ENCODE peak calls at places on chromosomes 6 and 20, in four cellular contexts. One of them, this sample, is unnamed.

GRCh38 chr6:82750570-82750969 is 315.1 kb downstream of the UBE3D start:
- DNase-seq in epithelial cell of esophagus: no peak
- DNase-seq in stomach: no peak
- DNase-seq in BE2C: no peak
- DNase-seq in this sample: peak

GRCh38 chr20:63025534-63026331 is 19.0 kb upstream of the BHLHE23 start:
- DNase-seq in BE2C: peak
- DNase-seq in epithelial cell of esophagus: peak
- DNase-seq in stomach: no peak
- DNase-seq in this sample: peak

GRCh38 chr6:134098276-134098675 is 45.9 kb upstream of the SLC2A12 start:
- DNase-seq in stomach: no peak
- DNase-seq in BE2C: no peak
- DNase-seq in epithelial cell of esophagus: no peak
- DNase-seq in this sample: no peak

GRCh38 chr6:40585218-40585617 is 1.9 kb downstream of the LRFN2 start:
- DNase-seq in BE2C: peak
- DNase-seq in stomach: no peak
- DNase-seq in epithelial cell of esophagus: no peak
- DNase-seq in this sample: no peak

GRCh38 chr6:166877906-166878305 is 78.4 kb downstream of the RNASET2 start:
- DNase-seq in BE2C: no peak
- DNase-seq in stomach: no peak
- DNase-seq in epithelial cell of esophagus: no peak
- DNase-seq in this sample: no peak

GRCh38 chr6:1942834-1943233 is 302.6 kb downstream of the GMDS start:
- DNase-seq in BE2C: no peak
- DNase-seq in stomach: no peak
- DNase-seq in epithelial cell of esophagus: no peak
- DNase-seq in this sample: no peak

GRCh38 chr6:51077967-51078518 is 259.4 kb downstream of the TFAP2B start:
- DNase-seq in stomach: no peak
- DNase-seq in epithelial cell of esophagus: no peak
- DNase-seq in BE2C: peak
- DNase-seq in this sample: no peak

GRCh38 chr20:50027611-50028105 is 44.9 kb downstream of the SNAI1 start:
- DNase-seq in epithelial cell of esophagus: peak
- DNase-seq in BE2C: peak
- DNase-seq in stomach: no peak
- DNase-seq in this sample: peak

GRCh38 chr6:148934956-148935355 is 188.1 kb downstream of the UST start:
- DNase-seq in stomach: no peak
- DNase-seq in BE2C: no peak
- DNase-seq in epithelial cell of esophagus: no peak
- DNase-seq in this sample: no peak

GRCh38 chr6:54286141-54286540 is 22.1 kb upstream of the TINAG start:
- DNase-seq in stomach: no peak
- DNase-seq in BE2C: no peak
- DNase-seq in epithelial cell of esophagus: peak
- DNase-seq in this sample: no peak

GRCh38 chr6:47308674-47309325 is 905 bp downstream of the TNFRSF21 start:
- DNase-seq in stomach: peak
- DNase-seq in epithelial cell of esophagus: peak
- DNase-seq in BE2C: peak
- DNase-seq in this sample: peak

DNA sequence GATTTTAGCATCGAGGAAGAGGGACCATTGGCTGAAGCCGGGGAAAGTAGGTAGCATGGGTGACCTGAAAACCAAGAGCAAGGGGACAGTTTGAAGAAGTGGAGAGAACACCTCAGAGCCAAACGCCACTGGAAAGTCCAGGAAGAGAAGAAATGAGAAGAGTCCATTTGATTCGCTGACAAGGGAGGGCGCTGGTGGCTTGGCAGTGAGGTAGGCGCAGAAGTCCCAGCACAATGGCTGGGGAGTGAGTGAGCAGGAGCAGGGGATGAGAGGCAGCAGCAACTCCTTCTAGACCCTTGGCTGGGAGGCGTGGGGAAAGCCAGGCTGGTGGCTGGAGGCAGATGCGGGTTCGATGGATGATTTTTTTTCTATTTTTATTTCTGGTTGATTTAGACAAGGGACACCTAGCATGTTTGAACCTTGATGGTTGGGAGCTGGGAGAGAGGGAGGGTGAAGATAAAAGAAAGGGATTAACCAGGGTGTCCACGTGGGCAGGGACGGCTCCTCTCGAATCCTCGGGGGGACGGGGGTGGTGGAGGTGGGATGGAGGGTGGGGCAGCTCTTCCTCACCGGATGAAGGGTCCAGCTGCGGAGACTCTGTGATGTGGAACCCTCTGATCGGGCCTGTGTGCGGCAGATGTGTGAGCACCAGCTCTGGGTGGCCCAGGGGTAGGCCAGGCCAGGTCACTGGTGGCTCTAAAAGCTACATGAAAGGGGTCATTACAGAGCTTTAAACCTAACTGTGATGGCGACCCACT is 164.2 kb downstream of the NFATC2 start:
- DNase-seq in epithelial cell of esophagus: no peak
- DNase-seq in BE2C: no peak
- DNase-seq in stomach: no peak
- DNase-seq in this sample: no peak
- TF ChIP-seq CTCF in epithelial cell of esophagus: peak
- TF ChIP-seq CTCF in BE2C: no peak
- TF ChIP-seq CTCF in stomach: no peak
- TF ChIP-seq CTCF in this sample: no peak

DNA sequence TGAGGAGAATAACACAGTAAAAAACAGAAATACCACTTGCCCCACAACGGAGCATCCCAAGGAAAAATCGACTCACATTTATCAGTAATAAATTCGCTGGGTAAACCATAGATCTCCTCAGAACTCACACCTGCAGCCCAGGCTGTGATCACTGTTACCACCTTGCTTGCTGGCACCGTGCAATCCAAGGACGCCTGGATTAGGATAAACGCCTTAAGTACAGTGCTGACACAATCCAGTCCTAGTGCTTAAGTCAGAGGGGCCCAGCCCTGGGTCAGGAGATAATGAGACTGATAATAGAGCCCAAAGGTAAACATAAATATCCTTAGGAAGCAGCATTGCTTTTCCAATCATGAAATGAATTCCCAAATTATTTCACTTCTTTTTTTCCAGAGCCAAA is 62.5 kb downstream of the EPB41L2 start:
- DNase-seq in stomach: no peak
- DNase-seq in epithelial cell of esophagus: no peak
- DNase-seq in BE2C: no peak
- DNase-seq in this sample: no peak
- H3K4me3 ChIP-seq in stomach: no peak
- H3K4me3 ChIP-seq in epithelial cell of esophagus: no peak
- H3K4me3 ChIP-seq in BE2C: no peak
- H3K4me3 ChIP-seq in this sample: no peak

DNA sequence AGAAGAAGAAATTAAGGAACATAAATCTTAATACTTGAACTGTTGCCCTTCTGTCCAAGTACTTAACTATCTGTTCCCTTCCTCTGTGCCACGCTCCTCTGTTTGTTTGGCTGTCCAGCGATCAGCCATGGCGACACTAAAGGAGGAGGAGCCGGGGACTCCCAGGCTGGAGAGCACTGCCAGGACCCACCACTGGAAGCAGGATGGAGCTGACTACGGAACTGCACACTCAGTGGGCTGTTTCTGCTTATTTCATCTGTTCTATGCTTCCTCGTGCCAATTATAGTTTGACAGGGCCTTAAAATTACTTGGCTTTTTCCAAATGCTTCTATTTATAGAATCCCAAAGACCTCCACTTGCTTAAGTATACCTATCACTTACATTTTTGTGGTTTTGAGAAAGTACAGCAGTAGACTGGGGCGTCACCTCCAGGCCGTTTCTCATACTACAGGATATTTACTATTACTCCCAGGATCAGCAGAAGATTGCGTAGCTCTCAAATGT is 17.1 kb downstream of the IRF4 start:
- DNase-seq in epithelial cell of esophagus: peak
- DNase-seq in BE2C: peak
- DNase-seq in stomach: no peak
- DNase-seq in this sample: peak
- TF ChIP-seq CTCF in epithelial cell of esophagus: peak
- TF ChIP-seq CTCF in BE2C: peak
- TF ChIP-seq CTCF in stomach: peak
- TF ChIP-seq CTCF in this sample: no peak

GRCh38 chr6:27553123-27553904 is 80.4 kb upstream of the ZNF184 start:
- DNase-seq in BE2C: peak
- DNase-seq in stomach: no peak
- DNase-seq in epithelial cell of esophagus: peak
- DNase-seq in this sample: peak
- H3K4me3 ChIP-seq in BE2C: peak
- H3K4me3 ChIP-seq in stomach: no peak
- H3K4me3 ChIP-seq in epithelial cell of esophagus: peak
- H3K4me3 ChIP-seq in this sample: peak

DNA sequence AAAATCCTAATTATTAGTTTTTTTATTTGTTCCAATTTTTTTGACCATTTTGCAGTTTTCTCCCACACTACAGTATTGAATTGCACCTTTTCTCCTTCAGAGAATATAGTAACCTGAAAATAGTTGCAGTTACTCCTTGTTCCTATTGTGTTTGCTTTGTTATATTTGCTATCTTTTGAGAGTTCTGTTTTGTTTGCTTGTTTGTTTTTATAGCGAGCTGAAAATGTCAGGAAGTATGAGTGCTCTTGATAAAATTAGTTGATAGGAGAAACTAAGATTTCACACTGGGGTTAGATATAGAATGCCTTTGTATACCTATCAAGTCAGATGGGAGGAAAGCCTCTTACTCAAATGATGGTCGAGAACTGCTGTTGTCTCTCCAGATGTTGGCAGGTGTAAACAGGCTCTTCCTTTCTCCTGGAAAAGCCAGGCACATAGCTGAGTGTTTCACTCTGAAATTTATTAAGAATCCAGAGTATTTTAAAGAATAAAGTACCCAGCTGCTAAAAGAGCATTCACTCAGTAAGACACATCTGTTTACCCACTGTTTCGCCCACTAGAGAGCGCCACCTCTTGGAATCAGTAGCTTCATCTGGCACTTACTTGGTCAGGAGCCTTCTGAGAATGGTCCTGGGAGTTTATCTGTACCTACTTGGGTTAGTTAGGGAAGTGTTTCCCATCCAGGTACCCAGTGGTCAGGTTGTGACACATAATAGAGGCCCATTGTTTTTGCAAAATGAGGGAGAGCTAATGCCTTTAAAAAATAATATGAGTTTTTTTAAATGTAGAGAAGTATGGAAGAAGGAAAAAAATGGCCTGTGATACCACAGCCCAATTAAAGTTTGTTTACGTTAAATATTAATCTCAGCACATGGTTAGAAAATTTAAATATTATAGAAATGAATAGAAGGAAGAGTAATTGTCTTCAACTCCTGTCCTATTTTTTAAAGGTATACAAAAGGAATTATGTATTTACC is 11.2 kb downstream of the NT5DC1 start:
- DNase-seq in stomach: peak
- DNase-seq in epithelial cell of esophagus: peak
- DNase-seq in BE2C: peak
- DNase-seq in this sample: peak
- TF ChIP-seq CTCF in stomach: no peak
- TF ChIP-seq CTCF in epithelial cell of esophagus: peak
- TF ChIP-seq CTCF in BE2C: peak
- TF ChIP-seq CTCF in this sample: peak

GRCh38 chr6:68651018-68651985 is 16.2 kb downstream of the ADGRB3 start:
- DNase-seq in BE2C: no peak
- DNase-seq in stomach: no peak
- DNase-seq in epithelial cell of esophagus: no peak
- DNase-seq in this sample: peak
- H3K4me3 ChIP-seq in BE2C: no peak
- H3K4me3 ChIP-seq in stomach: no peak
- H3K4me3 ChIP-seq in epithelial cell of esophagus: no peak
- H3K4me3 ChIP-seq in this sample: no peak

GRCh38 chr6:131258816-131259476 is 123.7 kb downstream of the AKAP7 start:
- DNase-seq in stomach: no peak
- DNase-seq in epithelial cell of esophagus: peak
- DNase-seq in BE2C: no peak
- DNase-seq in this sample: no peak

GRCh38 chr6:131257104-131257503 is 121.8 kb downstream of the AKAP7 start:
- DNase-seq in epithelial cell of esophagus: no peak
- DNase-seq in BE2C: no peak
- DNase-seq in stomach: no peak
- DNase-seq in this sample: no peak

GRCh38 chr6:131258010-131258652 is 122.9 kb downstream of the AKAP7 start:
- DNase-seq in stomach: no peak
- DNase-seq in BE2C: no peak
- DNase-seq in epithelial cell of esophagus: peak
- DNase-seq in this sample: no peak

GRCh38 chr6:131265939-131266338 is 130.7 kb downstream of the AKAP7 start:
- DNase-seq in epithelial cell of esophagus: no peak
- DNase-seq in BE2C: no peak
- DNase-seq in stomach: no peak
- DNase-seq in this sample: no peak

DNA sequence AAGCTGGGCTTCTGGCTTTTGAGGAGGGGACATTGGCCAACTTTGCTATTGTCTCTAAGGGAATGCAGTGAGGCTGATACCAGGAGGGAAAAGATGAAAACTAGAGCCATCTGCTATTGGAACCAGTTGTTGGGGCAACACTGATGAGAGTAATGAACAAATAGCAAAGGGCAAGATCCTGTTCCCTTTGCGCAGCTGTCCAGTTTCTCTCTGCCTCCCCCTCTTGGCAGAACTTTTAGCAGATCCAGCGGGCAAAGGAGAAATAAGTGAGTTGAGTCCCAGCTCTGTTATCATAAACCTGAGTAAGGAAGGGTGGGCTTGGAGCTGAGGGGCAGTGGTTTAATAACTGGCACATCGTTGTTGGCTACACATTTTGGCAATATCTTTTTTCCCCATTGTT is 126.8 kb downstream of the AKAP7 start:
- DNase-seq in BE2C: no peak
- DNase-seq in stomach: no peak
- DNase-seq in epithelial cell of esophagus: no peak
- DNase-seq in this sample: no peak
- TF ChIP-seq CTCF in BE2C: peak
- TF ChIP-seq CTCF in stomach: no peak
- TF ChIP-seq CTCF in epithelial cell of esophagus: no peak
- TF ChIP-seq CTCF in this sample: no peak

DNA sequence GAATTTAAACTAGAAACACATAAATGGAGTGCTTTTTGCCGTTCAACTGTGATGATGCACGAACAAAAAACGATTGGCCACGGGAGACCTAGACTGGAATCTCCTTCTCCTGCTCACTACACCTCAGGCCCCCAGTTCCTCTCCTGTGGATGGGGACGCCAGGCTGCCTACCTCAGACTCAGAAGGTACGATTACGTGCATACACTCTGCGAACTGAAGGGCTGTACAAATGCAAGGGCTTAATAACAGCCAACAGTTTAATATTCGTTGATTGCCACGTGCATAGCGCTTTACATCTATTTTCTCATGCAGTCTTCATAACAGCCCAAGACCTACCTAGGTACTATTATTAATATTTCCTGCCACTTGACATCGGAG is 495 bp upstream of the ARMC2 start:
- DNase-seq in epithelial cell of esophagus: no peak
- DNase-seq in BE2C: no peak
- DNase-seq in stomach: no peak
- DNase-seq in this sample: no peak
- H3K4me3 ChIP-seq in epithelial cell of esophagus: peak
- H3K4me3 ChIP-seq in BE2C: peak
- H3K4me3 ChIP-seq in stomach: peak
- H3K4me3 ChIP-seq in this sample: peak